ENCODE peak calls at places on chromosomes 5 and 9, in ten cellular contexts. J is transverse colon, Y is tibial nerve, Z is stomach, O is GM12878, B is A549, E is K562, S is SK-N-SH, G is HepG2, H is sigmoid colon. F is an unnamed sample.

GRCh38 chr5:116539222-116539621 is 35.4 kb downstream of the SEMA6A start:
- DNase-seq in J (no peak), Y (no peak), Z (no peak), O (no peak), B (no peak), E (no peak), S (no peak), G (no peak), H (no peak), F (no peak)

GRCh38 chr5:73119492-73120157 is 750 bp upstream of the TMEM171 start:
- DNase-seq in J (peak), Y (no peak), Z (peak), O (no peak), B (peak), E (no peak), S (peak), G (no peak), H (no peak), F (peak)

GRCh38 chr5:80623911-80624457 is 30.5 kb upstream of the MSH3 start:
- DNase-seq in J (no peak), Y (no peak), Z (no peak), O (no peak), B (no peak), E (no peak), S (no peak), G (no peak), H (no peak), F (no peak)

GRCh38 chr9:91383577-91383976 is 21.9 kb upstream of the AUH start:
- DNase-seq in J (no peak), Y (no peak), Z (no peak), O (no peak), B (no peak), E (no peak), S (no peak), G (no peak), H (no peak), F (no peak)

GRCh38 chr9:91220491-91221135 is 141.1 kb downstream of the AUH start:
- DNase-seq in J (no peak), Y (no peak), Z (no peak), O (no peak), B (no peak), E (no peak), S (no peak), G (no peak), H (no peak), F (no peak)

GRCh38 chr5:177429248-177430045 is 3.0 kb downstream of the GRK6 start:
- DNase-seq in J (peak), Y (peak), Z (peak), O (peak), B (no peak), E (peak), S (no peak), G (no peak), H (peak), F (peak)

GRCh38 chr5:10831416-10831815 is 70.4 kb upstream of the DAP start:
- DNase-seq in J (no peak), Y (no peak), Z (no peak), O (no peak), B (no peak), E (no peak), S (no peak), G (no peak), H (no peak), F (no peak)

GRCh38 chr5:10064546-10065215 is 185.0 kb downstream of the ATPSCKMT start:
- DNase-seq in J (no peak), Y (no peak), Z (no peak), O (no peak), B (no peak), E (no peak), S (no peak), G (no peak), H (no peak), F (no peak)

GRCh38 chr5:57566914-57567313 is 84.3 kb upstream of the ACTBL2 start:
- DNase-seq in J (no peak), Y (no peak), Z (no peak), O (no peak), B (no peak), E (no peak), S (no peak), G (no peak), H (no peak), F (no peak)

GRCh38 chr5:18465833-18466681 is 831.8 kb downstream of the TAF11L14 start:
- DNase-seq in J (peak), Y (peak), Z (peak), O (peak), B (peak), E (peak), S (peak), G (peak), H (no peak), F (peak)

GRCh38 chr5:39520232-39520572 is 95.4 kb upstream of the DAB2 start:
- DNase-seq in J (no peak), Y (no peak), Z (no peak), O (no peak), B (peak), E (no peak), S (no peak), G (no peak), H (no peak), F (no peak)

GRCh38 chr9:85215416-85215815 is 526.3 kb downstream of the AGTPBP1 start:
- DNase-seq in J (no peak), Y (no peak), Z (no peak), O (no peak), B (no peak), E (no peak), S (no peak), G (no peak), H (no peak), F (no peak)
- TF ChIP-seq CTCF in J (no peak), Y (no peak), Z (no peak), O (no peak), B (no peak), E (no peak), S (no peak), G (no peak), H (no peak), F (no peak)

GRCh38 chr5:141507387-141508091 is 18.7 kb downstream of the PCDHGC5 start:
- DNase-seq in J (no peak), Y (peak), Z (no peak), O (no peak), B (no peak), E (no peak), S (peak), G (no peak), H (peak), F (peak)
- TF ChIP-seq EP300 in J (no peak), Y (peak), Z (no peak), O (peak), B (no peak), E (no peak), S (no peak), G (no peak), H (no peak), F (no peak)

GRCh38 chr5:128276537-128277216 is 193.1 kb downstream of the SLC12A2 start:
- DNase-seq in J (no peak), Y (no peak), Z (no peak), O (no peak), B (no peak), E (no peak), S (no peak), G (no peak), H (no peak), F (no peak)
- TF ChIP-seq CTCF in J (no peak), Y (no peak), Z (no peak), O (no peak), B (no peak), E (no peak), S (no peak), G (no peak), H (no peak), F (no peak)

GRCh38 chr5:124408738-124409453 is 337.5 kb downstream of the ZNF608 start:
- DNase-seq in J (no peak), Y (no peak), Z (no peak), O (no peak), B (no peak), E (no peak), S (no peak), G (no peak), H (no peak), F (no peak)
- TF ChIP-seq EP300 in J (no peak), Y (no peak), Z (no peak), O (no peak), B (no peak), E (no peak), S (no peak), G (no peak), H (no peak), F (no peak)

DNA sequence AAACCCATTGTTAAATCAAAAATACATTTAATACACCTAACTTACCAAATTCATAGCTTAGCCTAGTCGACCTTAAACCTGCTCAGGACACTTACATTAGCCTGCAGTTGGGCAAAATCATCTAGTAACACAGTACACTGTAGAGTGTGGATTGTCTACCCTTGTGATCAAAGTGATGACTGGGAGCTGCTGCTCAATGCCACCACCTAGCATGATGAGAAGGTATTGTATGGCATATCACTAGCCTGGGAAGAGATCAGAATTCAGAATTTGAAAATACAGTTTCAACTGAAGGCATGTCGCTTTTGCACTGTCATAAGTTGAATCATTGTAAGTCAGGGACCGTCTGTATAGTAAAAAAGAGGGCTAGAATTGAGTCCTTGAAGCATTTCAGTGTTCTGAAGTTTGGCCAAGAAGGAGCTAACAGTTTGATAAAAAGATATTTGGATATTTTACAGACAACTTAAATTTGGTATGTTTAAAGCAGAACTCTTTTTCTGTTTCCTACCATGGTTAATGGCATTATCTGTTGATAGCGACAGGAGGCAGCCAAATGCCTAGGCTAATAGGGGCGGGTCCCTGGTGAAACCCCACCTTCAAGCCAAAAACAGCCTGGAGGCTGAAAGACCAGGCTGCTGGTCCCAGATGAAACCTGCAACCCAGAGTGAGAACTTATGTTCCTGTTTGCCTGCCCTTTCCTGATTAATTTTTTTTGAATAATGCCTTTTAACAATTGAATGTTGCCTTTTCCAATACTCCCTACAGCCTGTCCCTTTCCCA is 23.0 kb downstream of the SMIM15 start:
- DNase-seq in J (no peak), Y (no peak), Z (no peak), O (no peak), B (peak), E (no peak), S (peak), G (no peak), H (no peak), F (no peak)
- TF ChIP-seq CTCF in J (no peak), Y (no peak), Z (no peak), O (peak), B (peak), E (peak), S (peak), G (peak), H (no peak), F (no peak)

GRCh38 chr5:172509405-172509781 is 55.1 kb upstream of the SH3PXD2B start:
- DNase-seq in J (peak), Y (no peak), Z (no peak), O (no peak), B (no peak), E (no peak), S (no peak), G (no peak), H (no peak), F (no peak)
- TF ChIP-seq EP300 in J (no peak), Y (peak), Z (no peak), O (no peak), B (no peak), E (no peak), S (no peak), G (no peak), H (no peak), F (no peak)

GRCh38 chr5:120229036-120229435 is 235.1 kb upstream of the PRR16 start:
- DNase-seq in J (no peak), Y (no peak), Z (no peak), O (no peak), B (no peak), E (no peak), S (no peak), G (no peak), H (no peak), F (no peak)

GRCh38 chr5:120231563-120231962 is 232.5 kb upstream of the PRR16 start:
- DNase-seq in J (no peak), Y (no peak), Z (no peak), O (no peak), B (no peak), E (no peak), S (no peak), G (no peak), H (no peak), F (no peak)

DNA sequence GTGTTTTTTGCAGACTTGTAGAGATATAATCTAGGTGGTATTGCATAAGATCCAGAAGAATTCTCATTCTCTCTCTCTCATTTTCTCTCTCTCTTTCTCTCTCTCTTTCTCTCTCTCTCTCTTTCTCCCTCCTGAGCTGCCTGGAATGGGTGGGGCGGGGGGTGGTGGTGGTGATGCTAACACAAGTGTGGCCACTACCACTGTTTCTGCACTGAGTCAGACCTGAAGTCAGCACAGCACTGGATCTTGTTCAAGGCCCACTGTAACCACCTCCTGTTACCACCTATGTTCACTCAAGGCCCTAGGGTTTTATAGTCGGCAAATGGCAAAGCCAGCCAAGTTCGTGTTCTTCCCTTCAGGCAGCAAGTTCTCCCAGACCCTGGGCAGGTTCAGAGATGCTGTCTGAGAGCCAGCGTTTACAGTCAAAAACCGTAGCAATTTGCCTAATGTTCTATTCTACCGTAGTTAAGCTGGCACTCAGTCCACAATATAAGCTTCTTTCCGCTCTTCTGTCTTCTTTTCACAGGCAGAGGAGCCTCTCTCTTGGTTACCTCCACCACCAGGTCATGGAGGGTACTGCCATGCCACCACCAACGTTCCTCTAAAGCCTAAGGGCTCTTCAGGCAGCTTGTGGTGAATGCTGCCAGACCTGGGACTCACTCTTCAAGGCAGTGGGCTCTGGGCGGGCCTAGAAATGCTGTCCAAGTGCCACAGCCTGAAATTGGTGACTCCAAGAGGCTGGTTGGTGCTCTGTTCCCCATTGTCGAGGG is 235.7 kb upstream of the PRR16 start:
- DNase-seq in J (no peak), Y (no peak), Z (no peak), O (no peak), B (peak), E (no peak), S (no peak), G (peak), H (no peak), F (no peak)
- TF ChIP-seq CTCF in J (no peak), Y (no peak), Z (no peak), O (no peak), B (no peak), E (no peak), S (no peak), G (no peak), H (no peak), F (no peak)

GRCh38 chr9:87604886-87605588 is 107.4 kb downstream of the DAPK1 start:
- DNase-seq in J (no peak), Y (no peak), Z (no peak), O (no peak), B (no peak), E (no peak), S (no peak), G (no peak), H (no peak), F (no peak)
- TF ChIP-seq EP300 in J (no peak), Y (no peak), Z (no peak), O (no peak), B (no peak), E (no peak), S (no peak), G (no peak), H (no peak), F (no peak)

GRCh38 chr5:160266752-160267345 is 37.5 kb downstream of the FABP6 start:
- DNase-seq in J (no peak), Y (no peak), Z (no peak), O (no peak), B (no peak), E (peak), S (no peak), G (peak), H (no peak), F (no peak)
- TF ChIP-seq CTCF in J (no peak), Y (no peak), Z (no peak), O (no peak), B (no peak), E (peak), S (no peak), G (no peak), H (no peak), F (no peak)

F was measured in upper lobe of left lung.